ENCODE peak calls at places on chromosomes 2 and 18, in eight cellular contexts. Y is bronchial epithelial cell; R is neural progenitor cell; Z is heart left ventricle; P is adrenal gland; I is keratinocyte; Q is GM23338; G is CD8-positive, alpha-beta T cell. O is an unnamed sample. For H3K27me3, the result is how much of the 10 kb centered on the place peaks cover.

GRCh38 chr2:150916434-150916833 is 345.2 kb downstream of the RBM43 start:
- DNase-seq in Y (no peak), Z (no peak), P (no peak), I (no peak), G (no peak), Q (no peak), R (no peak), O (no peak)

GRCh38 chr2:181178823-181179412 is 198.5 kb downstream of the UBE2E3 start:
- DNase-seq in Z (no peak), I (no peak), P (no peak), Q (peak), R (peak), Y (no peak), G (no peak), O (no peak)

GRCh38 chr2:231212329-231212845 is 14.0 kb downstream of the ARMC9 start:
- DNase-seq in G (no peak), Y (no peak), Z (no peak), P (no peak), I (no peak), R (no peak), Q (no peak), O (no peak)

GRCh38 chr2:229861431-229861830 is 60.4 kb downstream of the TRIP12 start:
- DNase-seq in I (no peak), Q (no peak), R (no peak), P (no peak), G (no peak), Z (no peak), Y (no peak), O (no peak)

GRCh38 chr18:30177056-30177455 is 865.5 kb downstream of the DSC3 start:
- DNase-seq in R (no peak), Q (no peak), Z (no peak), G (no peak), Y (peak), P (no peak), I (no peak), O (no peak)

GRCh38 chr2:15580451-15580850 is 11.2 kb upstream of the DDX1 start:
- DNase-seq in Z (no peak), I (no peak), R (no peak), G (no peak), Y (no peak), P (no peak), Q (no peak), O (no peak)

GRCh38 chr2:72932045-72932444 is 14.7 kb downstream of the EMX1 start:
- DNase-seq in Q (no peak), R (no peak), P (no peak), G (no peak), I (no peak), Z (peak), Y (peak), O (no peak)

GRCh38 chr2:221494556-221494955 is 77.5 kb downstream of the EPHA4 start:
- DNase-seq in G (no peak), Z (no peak), R (no peak), I (peak), Y (peak), P (no peak), Q (no peak), O (no peak)

GRCh38 chr2:127149384-127149783 is 42.4 kb upstream of the BIN1 start:
- DNase-seq in Q (no peak), P (no peak), I (peak), Y (peak), G (no peak), R (no peak), Z (no peak), O (no peak)

GRCh38 chr2:111617804-111618576 is 266.0 kb downstream of the ANAPC1 start:
- DNase-seq in Q (no peak), Y (no peak), G (no peak), I (peak), Z (peak), R (no peak), P (peak), O (peak)

GRCh38 chr2:61499060-61499459 is 28.2 kb upstream of the USP34 start:
- DNase-seq in Y (no peak), G (no peak), Q (no peak), P (no peak), R (no peak), I (no peak), Z (no peak), O (no peak)

GRCh38 chr2:208006833-208007232 is 18.5 kb downstream of the PLEKHM3 start:
- DNase-seq in Y (peak), P (no peak), Q (no peak), R (no peak), Z (no peak), I (peak), G (no peak), O (no peak)

GRCh38 chr2:88729061-88729745 is 37.7 kb downstream of the RPIA start:
- DNase-seq in P (no peak), Z (no peak), Q (no peak), R (no peak), I (no peak), G (no peak), Y (peak), O (no peak)

GRCh38 chr2:231455222-231455621 is 9.1 kb downstream of the NCL start:
- DNase-seq in Y (no peak), P (no peak), G (no peak), R (no peak), Q (no peak), I (no peak), Z (no peak), O (no peak)

GRCh38 chr2:69830045-69830905 is 815 bp downstream of the GMCL1 start:
- DNase-seq in Y (peak), P (peak), I (no peak), Q (peak), G (peak), R (peak), Z (peak), O (peak)

GRCh38 chr2:85187069-85187468 is 53.9 kb downstream of the TCF7L1 start:
- DNase-seq in R (no peak), G (no peak), Z (no peak), Y (no peak), P (no peak), I (no peak), Q (no peak), O (no peak)

GRCh38 chr2:71833855-71834554 is 313.7 kb downstream of the CYP26B1 start:
- DNase-seq in Z (peak), P (no peak), I (no peak), R (no peak), G (no peak), Y (no peak), Q (no peak), O (peak)

GRCh38 chr2:144198116-144198515 is 321.8 kb downstream of the ZEB2 start:
- DNase-seq in Z (no peak), I (peak), Q (peak), P (no peak), R (no peak), Y (peak), G (no peak), O (no peak)

GRCh38 chr2:232214053-232214452 is 164.5 kb upstream of the ALPP start:
- DNase-seq in I (no peak), Y (no peak), Z (no peak), R (no peak), G (no peak), Q (no peak), P (no peak), O (no peak)

GRCh38 chr18:31711365-31712035 is 27.1 kb upstream of the B4GALT6 start:
- DNase-seq in Q (no peak), I (no peak), Z (no peak), G (no peak), Y (no peak), R (no peak), P (no peak), O (no peak)

GRCh38 chr2:63066265-63066664 is 15.6 kb downstream of the OTX1 start:
- DNase-seq in G (no peak), P (no peak), Q (no peak), I (no peak), R (no peak), Y (no peak), Z (no peak), O (no peak)
- H3K27me3 ChIP-seq in G (under half), P (half or more), Q (under half), I (under half), R (under half), Y (under half), Z (half or more), O (half or more)

DNA sequence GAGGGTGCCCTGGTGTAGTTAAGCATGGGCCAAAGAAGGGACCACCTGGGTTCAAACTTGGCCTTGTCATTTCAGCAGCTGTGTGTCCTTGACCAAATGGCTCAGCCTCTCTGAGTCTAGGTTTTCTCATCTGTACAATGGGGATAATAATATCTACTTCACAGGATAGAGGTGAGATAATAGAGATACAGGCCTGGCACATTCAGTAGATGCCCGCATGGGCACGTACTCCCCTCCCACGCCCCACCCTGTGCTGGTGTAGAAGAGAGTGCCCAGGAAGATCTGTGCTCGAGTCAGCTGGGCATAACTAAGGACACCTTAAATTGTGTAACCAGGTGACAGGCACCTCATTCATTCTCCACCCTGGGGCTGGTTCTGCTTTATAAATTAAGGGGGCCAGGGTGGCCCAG is 8.4 kb upstream of the TMEM185B start:
- DNase-seq in Z (no peak), Q (no peak), I (no peak), Y (no peak), P (no peak), G (no peak), R (no peak), O (no peak)
- H3K4me3 ChIP-seq in Z (peak), Q (no peak), I (no peak), Y (no peak), P (no peak), G (peak), R (no peak), O (peak)

GRCh38 chr2:203859030-203859854 is 8.3 kb upstream of the CTLA4 start:
- DNase-seq in G (no peak), Q (no peak), Z (no peak), R (no peak), Y (no peak), P (no peak), I (no peak), O (no peak)

GRCh38 chr2:203861197-203861596 is 6.4 kb upstream of the CTLA4 start:
- DNase-seq in Z (no peak), I (no peak), G (no peak), Y (no peak), P (no peak), Q (no peak), R (no peak), O (no peak)

GRCh38 chr2:203855274-203855673 is 12.3 kb upstream of the CTLA4 start:
- DNase-seq in R (no peak), G (no peak), Y (no peak), Z (no peak), I (no peak), Q (no peak), P (no peak), O (no peak)

GRCh38 chr2:203857656-203858055 is 9.9 kb upstream of the CTLA4 start:
- DNase-seq in I (no peak), P (no peak), G (no peak), Q (no peak), Z (no peak), Y (no peak), R (no peak), O (no peak)

GRCh38 chr2:203858176-203858575 is 9.4 kb upstream of the CTLA4 start:
- DNase-seq in P (no peak), Q (peak), I (no peak), R (no peak), Z (no peak), G (no peak), Y (no peak), O (no peak)
- TF ChIP-seq CTCF in P (no peak), Q (peak), I (no peak), R (peak), Z (no peak), G (peak), Y (no peak), O (no peak)

DNA sequence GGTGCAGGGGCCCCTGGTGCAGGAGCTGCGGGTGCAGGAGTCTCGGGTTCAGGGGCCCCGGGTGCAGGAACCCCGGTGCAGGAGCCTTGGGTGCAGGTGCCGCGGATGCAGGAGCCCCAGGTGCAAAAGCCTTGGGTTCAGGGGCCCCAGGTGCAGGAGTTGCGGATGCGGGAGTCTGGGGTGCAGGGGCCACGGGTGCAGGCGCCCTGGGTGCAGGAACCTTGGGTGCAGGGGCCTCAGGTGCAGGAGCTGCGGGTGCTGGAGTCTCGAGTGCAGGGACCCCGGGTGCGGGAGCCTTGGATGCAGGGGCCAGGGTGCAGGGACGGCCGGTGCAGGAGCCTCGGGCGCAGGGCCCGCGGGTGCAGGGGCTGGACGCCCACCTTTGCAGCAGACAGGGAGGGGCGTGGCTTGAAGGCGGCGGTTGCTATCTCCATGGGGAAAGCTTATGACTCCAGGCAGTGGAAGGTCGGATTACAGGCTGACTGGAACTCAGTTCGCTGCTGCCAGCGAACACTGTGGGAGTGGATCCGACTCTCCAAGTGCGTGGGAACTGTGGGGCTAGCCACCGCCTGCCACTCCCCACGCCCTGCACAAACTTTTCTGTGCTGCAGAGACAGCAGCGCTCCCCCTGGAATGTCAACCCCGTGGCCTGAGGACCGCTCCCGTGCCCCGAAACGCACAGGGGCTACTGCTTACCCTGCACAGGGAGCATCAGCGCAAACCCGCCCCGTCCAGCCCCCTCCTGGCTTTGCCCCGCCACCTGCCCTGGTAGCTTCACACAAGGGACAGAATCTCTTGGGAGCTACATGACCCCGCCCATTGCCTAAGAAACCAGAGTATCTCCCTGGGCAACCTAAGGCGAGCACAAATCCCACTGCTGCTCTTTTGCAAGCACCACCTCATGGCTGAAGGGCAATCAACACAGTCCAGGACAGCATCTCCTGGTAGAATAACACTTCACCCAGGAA is 40.3 kb downstream of the COPS9 start:
- DNase-seq in G (no peak), P (no peak), Q (peak), I (no peak), R (peak), Z (no peak), Y (no peak), O (no peak)
- H3K27me3 ChIP-seq in G (under half), P (under half), Q (under half), I (under half), R (half or more), Z (half or more), Y (under half), O (half or more)

O was measured in left ventricle myocardium inferior.